ENCODE peak calls at places on chromosomes 6 and 20, in four cellular contexts. R is GM12878, X is right cardiac atrium, S is AG10803. Q is an unnamed sample.

GRCh38 chr6:142118926-142119325 is 13.8 kb upstream of the GJE1 start:
- DNase-seq in R (no peak), X (no peak), S (peak; percentile 3), Q (no peak)

GRCh38 chr20:59819496-59820203 is 113.8 kb downstream of the SYCP2 start:
- DNase-seq in R (no peak), X (no peak), S (no peak), Q (no peak)

GRCh38 chr20:60395993-60396392 is 437.8 kb downstream of the CDH26 start:
- DNase-seq in R (no peak), X (no peak), S (no peak), Q (no peak)

GRCh38 chr6:49787176-49787575 is at the start of gene PGK2:
- DNase-seq in R (no peak), X (no peak), S (no peak), Q (no peak)

GRCh38 chr6:107032051-107032450 is 4.1 kb downstream of the MTRES1 start:
- DNase-seq in R (no peak), X (no peak), S (no peak), Q (no peak)

GRCh38 chr6:26280409-26280808 is 84.6 kb upstream of the BTN3A2 start:
- DNase-seq in R (no peak), X (no peak), S (no peak), Q (no peak)

GRCh38 chr6:34462561-34462971 is 3.3 kb upstream of the PACSIN1 start:
- DNase-seq in R (no peak), X (peak; percentile 73), S (peak; percentile 13), Q (no peak)

GRCh38 chr6:93418113-93418447 is 1.3 kb downstream of the EPHA7 start:
- DNase-seq in R (no peak), X (no peak), S (no peak), Q (no peak)

GRCh38 chr20:4457566-4458543 is 263.9 kb upstream of the PRND start:
- DNase-seq in R (no peak), X (no peak), S (peak; percentile 30), Q (no peak)

GRCh38 chr20:50193169-50193850 is 2.7 kb downstream of the CEBPB start:
- DNase-seq in R (no peak), X (peak; percentile 61), S (peak; percentile 82), Q (no peak)

GRCh38 chr20:63473555-63474449 is 1.3 kb upstream of the KCNQ2 start:
- DNase-seq in R (no peak), X (no peak), S (no peak), Q (no peak)

GRCh38 chr6:126748141-126748540 is 370.3 kb upstream of the RSPO3 start:
- DNase-seq in R (no peak), X (no peak), S (peak; percentile 78), Q (no peak)

GRCh38 chr6:43629104-43629504 is at the start of gene GTPBP2:
- DNase-seq in R (peak; percentile 91), X (peak; percentile 100), S (peak; percentile 99), Q (peak; percentile 99)

GRCh38 chr6:69719602-69720193 is 77.1 kb downstream of the LMBRD1 start:
- DNase-seq in R (no peak), X (no peak), S (peak; percentile 20), Q (no peak)

GRCh38 chr6:125922322-125922860 is 34.2 kb upstream of the HINT3 start:
- DNase-seq in R (no peak), X (no peak), S (no peak), Q (no peak)

GRCh38 chr6:88492824-88493223 is 326.7 kb upstream of the CNR1 start:
- DNase-seq in R (no peak), X (no peak), S (peak; percentile 46), Q (no peak)

GRCh38 chr6:162442675-162443074 is 284.9 kb downstream of the PRKN start:
- DNase-seq in R (no peak), X (no peak), S (no peak), Q (no peak)

GRCh38 chr6:3393796-3394195 is 63.1 kb downstream of the SLC22A23 start:
- DNase-seq in R (no peak), X (no peak), S (no peak), Q (no peak)

GRCh38 chr6:35368038-35368887 is 25.9 kb downstream of the PPARD start:
- DNase-seq in R (no peak), X (no peak), S (peak; percentile 93), Q (no peak)

GRCh38 chr6:144550392-144550791 is 265.3 kb downstream of the UTRN start:
- DNase-seq in R (no peak), X (no peak), S (no peak), Q (no peak)

GRCh38 chr20:63955281-63955845 is 853 bp downstream of the UCKL1 start:
- DNase-seq in R (no peak), X (peak; percentile 82), S (peak; percentile 31), Q (peak; percentile 50)

GRCh38 chr6:27295301-27296079 is 16.6 kb downstream of the POM121L2 start:
- DNase-seq in R (no peak), X (no peak), S (peak; percentile 67), Q (no peak)

GRCh38 chr6:111361648-111362047 is 121.4 kb downstream of the REV3L start:
- DNase-seq in R (no peak), X (peak; percentile 74), S (peak; percentile 27), Q (no peak)

GRCh38 chr20:57513199-57513598 is 11.7 kb downstream of the CTCFL start:
- DNase-seq in R (no peak), X (no peak), S (peak; percentile 21), Q (no peak)

GRCh38 chr6:163897669-163898068 is 483.2 kb downstream of the QKI start:
- DNase-seq in R (no peak), X (no peak), S (no peak), Q (no peak)

GRCh38 chr20:64133951-64134407 is 26.6 kb upstream of the NPBWR2 start:
- DNase-seq in R (no peak), X (peak; percentile 13), S (no peak), Q (no peak)

GRCh38 chr20:46255440-46256104 is 52.7 kb downstream of the CDH22 start:
- DNase-seq in R (no peak), X (peak; percentile 90), S (no peak), Q (peak; percentile 82)

GRCh38 chr6:77450924-77451323 is 12.4 kb downstream of the HTR1B start:
- DNase-seq in R (no peak), X (no peak), S (peak; percentile 38), Q (no peak)

GRCh38 chr20:59666586-59666985 is 62.2 kb downstream of the PHACTR3 start:
- DNase-seq in R (no peak), X (no peak), S (no peak), Q (no peak)

GRCh38 chr20:59214083-59214482 is 50.5 kb downstream of the ZNF831 start:
- DNase-seq in R (no peak), X (no peak), S (no peak), Q (no peak)

GRCh38 chr20:48626226-48626937 is 201.4 kb downstream of the PREX1 start:
- DNase-seq in R (no peak), X (no peak), S (peak; percentile 40), Q (no peak)

GRCh38 chr6:56377295-56377694 is 129.9 kb upstream of the COL21A1 start:
- DNase-seq in R (no peak), X (no peak), S (no peak), Q (no peak)

GRCh38 chr20:36741072-36741471 is 4.8 kb downstream of the NDRG3 start:
- DNase-seq in R (no peak), X (no peak), S (no peak), Q (no peak)

GRCh38 chr6:138289739-138290138 is 71.4 kb upstream of the PBOV1 start:
- DNase-seq in R (no peak), X (peak; percentile 36), S (no peak), Q (no peak)

GRCh38 chr6:111521497-111522275 is 38.7 kb upstream of the REV3L start:
- DNase-seq in R (no peak), X (no peak), S (peak; percentile 56), Q (no peak)

GRCh38 chr20:36550797-36551299 is 9.5 kb downstream of the MYL9 start:
- DNase-seq in R (no peak), X (peak; percentile 57), S (no peak), Q (peak; percentile 49)

GRCh38 chr6:109081026-109081425 is 13.6 kb downstream of the SESN1 start:
- DNase-seq in R (no peak), X (no peak), S (no peak), Q (peak; percentile 48)

GRCh38 chr6:14094721-14095120 is 22.9 kb upstream of the CD83 start:
- DNase-seq in R (no peak), X (no peak), S (no peak), Q (no peak)
- H3K4me3 ChIP-seq in R (peak overlapping the region; percentile 0), X (no peak overlapping the region), S (no peak overlapping the region), Q (no peak overlapping the region)

DNA sequence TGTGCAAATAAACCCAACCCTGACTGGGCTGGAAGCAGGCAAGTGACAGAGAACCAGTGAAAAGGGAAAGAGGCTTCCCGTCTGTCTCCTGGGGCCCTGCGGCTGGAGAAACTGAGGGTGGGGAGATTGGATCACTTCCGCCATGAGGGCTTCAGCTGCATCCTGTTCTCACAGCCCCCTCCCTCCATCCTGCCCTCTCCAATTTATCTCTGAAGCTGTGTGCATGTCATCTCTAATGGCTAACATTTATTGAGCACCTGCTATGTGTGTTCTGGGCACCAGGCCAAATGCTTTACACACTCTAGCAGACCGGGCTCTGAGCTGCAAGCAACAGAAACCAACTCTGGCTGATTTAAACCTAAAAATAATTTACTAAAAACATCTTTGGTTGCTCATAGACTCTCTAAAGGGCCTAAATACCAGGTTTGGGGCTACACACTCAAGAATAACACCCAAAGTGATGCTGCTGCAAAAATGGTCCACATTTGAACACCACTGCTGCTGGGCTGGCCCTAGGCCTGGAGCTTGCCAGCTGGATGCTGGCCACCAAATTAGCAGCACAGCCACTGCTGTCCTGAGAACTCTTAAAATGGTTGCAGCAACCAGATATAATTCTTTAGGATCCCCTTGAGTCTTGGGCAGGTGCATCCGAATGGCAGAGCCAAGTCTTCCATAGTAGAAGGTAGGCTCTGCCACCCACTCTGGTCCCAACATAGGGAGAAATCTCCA is 123.6 kb upstream of the LRFN2 start:
- DNase-seq in R (peak; percentile 15), X (peak; percentile 49), S (no peak), Q (no peak)
- H3K4me3 ChIP-seq in R (no peak overlapping the region), X (no peak overlapping the region), S (no peak overlapping the region), Q (no peak overlapping the region)

GRCh38 chr6:118546164-118546929 is 1.7 kb upstream of the PLN start:
- DNase-seq in R (no peak), X (no peak), S (no peak), Q (no peak)
- H3K4me3 ChIP-seq in R (no peak overlapping the region), X (peak overlapping the region; percentile 35), S (no peak overlapping the region), Q (peak overlapping the region; percentile 68)

GRCh38 chr6:10416863-10417641 is 2.2 kb upstream of the TFAP2A start:
- DNase-seq in R (no peak), X (no peak), S (no peak), Q (no peak)

GRCh38 chr6:10418862-10419748 is 4.2 kb upstream of the TFAP2A start:
- DNase-seq in R (no peak), X (no peak), S (no peak), Q (no peak)

GRCh38 chr6:10419749-10420545 is 5.1 kb upstream of the TFAP2A start:
- DNase-seq in R (no peak), X (no peak), S (no peak), Q (no peak)

GRCh38 chr6:10417681-10418104 is 2.8 kb upstream of the TFAP2A start:
- DNase-seq in R (no peak), X (no peak), S (no peak), Q (no peak)

GRCh38 chr6:10418361-10418861 is 3.5 kb upstream of the TFAP2A start:
- DNase-seq in R (no peak), X (no peak), S (no peak), Q (no peak)
- H3K4me3 ChIP-seq in R (no peak overlapping the region), X (no peak overlapping the region), S (no peak overlapping the region), Q (no peak overlapping the region)

GRCh38 chr6:50851269-50851847 is 32.7 kb downstream of the TFAP2B start:
- DNase-seq in R (no peak), X (no peak), S (no peak), Q (no peak)
- H3K4me3 ChIP-seq in R (no peak overlapping the region), X (no peak overlapping the region), S (no peak overlapping the region), Q (no peak overlapping the region)

Q was measured in psoas muscle.